ENCODE peak calls at places on chromosomes 3 and 15, in ten cellular contexts. F is C1 segment of cervical spinal cord; P is nephron progenitor cell; M is stomach; I is RWPE2; Q is NCI-H1092 treated with DMSO at 0.1 percent for 48 hours; B is activated CD8-positive, alpha-beta memory T cell treated with anti-CD3 and anti-CD28 coated beads for 1 hour; L is neural crest cell; J is colonic mucosa; U is head of caudate nucleus. T is an unnamed sample.

GRCh38 chr3:9455596-9455995 is 58.2 kb downstream of the SETD5 start:
- DNase-seq in I (no peak), J (no peak), B (no peak), F (no peak), L (no peak), Q (no peak), P (no peak), M (no peak), U (no peak), T (no peak)

GRCh38 chr3:101819649-101820202 is 29.6 kb upstream of the NFKBIZ start:
- DNase-seq in P (no peak), Q (no peak), M (no peak), F (no peak), L (no peak), I (no peak), B (no peak), J (no peak), U (no peak), T (no peak)

GRCh38 chr3:52248816-52249547 is 3.4 kb downstream of the PPM1M start:
- DNase-seq in Q (no peak), L (no peak), F (no peak), J (no peak), I (peak), P (no peak), U (no peak), M (peak), B (no peak), T (no peak)

GRCh38 chr15:58678683-58679082 is 70.8 kb downstream of the ADAM10 start:
- DNase-seq in B (no peak), P (no peak), I (no peak), L (no peak), U (no peak), F (no peak), M (no peak), Q (no peak), J (no peak), T (no peak)

GRCh38 chr3:140809326-140809725 is 131.5 kb downstream of the TRIM42 start:
- DNase-seq in J (no peak), B (no peak), M (no peak), P (no peak), Q (no peak), F (no peak), L (no peak), U (no peak), I (no peak), T (no peak)

GRCh38 chr15:101497017-101497416 is 7.5 kb upstream of the PCSK6 start:
- DNase-seq in P (no peak), Q (no peak), I (no peak), U (no peak), J (no peak), L (no peak), B (no peak), M (no peak), F (no peak), T (no peak)

GRCh38 chr3:158352551-158352950 is 218.4 kb upstream of the MLF1 start:
- DNase-seq in I (no peak), B (no peak), L (no peak), J (no peak), M (no peak), F (no peak), Q (no peak), P (no peak), U (no peak), T (no peak)

GRCh38 chr3:192879346-192880031 is 38.2 kb downstream of the MB21D2 start:
- DNase-seq in P (no peak), L (no peak), I (peak), F (no peak), J (no peak), M (no peak), B (no peak), U (no peak), Q (no peak), T (no peak)

GRCh38 chr15:26051771-26052685 is 188.9 kb upstream of the ATP10A start:
- DNase-seq in J (peak), U (peak), I (no peak), F (no peak), M (no peak), P (no peak), B (no peak), Q (no peak), L (no peak), T (no peak)

GRCh38 chr3:137121704-137122314 is 164.0 kb downstream of the IL20RB start:
- DNase-seq in U (peak), I (no peak), Q (peak), J (peak), M (no peak), L (peak), B (no peak), F (no peak), P (peak), T (no peak)

GRCh38 chr3:12194669-12195161 is 36.0 kb upstream of the TIMP4 start:
- DNase-seq in P (no peak), F (no peak), J (peak), B (no peak), M (peak), I (no peak), Q (no peak), L (no peak), U (no peak), T (no peak)

T was measured in esophagus squamous epithelium.